ENCODE peak calls at places on chromosome 12, in six cellular contexts. X is adipocyte, R is neuronal stem cell, D is GM23248, B is mammary epithelial cell, K is fibroblast of lung. L is an unnamed sample.

GRCh38 chr12:109687250-109687649 is 26.4 kb upstream of the FAM222A start:
- DNase-seq in X (no peak), R (no peak), D (no peak), B (no peak), K (no peak), L (no peak)

GRCh38 chr12:96036765-96037455 is 1.5 kb upstream of the LTA4H start:
- DNase-seq in X (no peak), R (no peak), D (peak; percentile 39), B (peak; percentile 26), K (peak; percentile 82), L (peak; percentile 16)

GRCh38 chr12:13099066-13099909 is 4.2 kb downstream of the GSG1 start:
- DNase-seq in X (peak; percentile 32), R (no peak), D (peak; percentile 73), B (no peak), K (peak; percentile 7), L (peak; percentile 36)

GRCh38 chr12:128571906-128572305 is 251.9 kb downstream of the SLC15A4 start:
- DNase-seq in X (no peak), R (no peak), D (no peak), B (no peak), K (no peak), L (no peak)

GRCh38 chr12:113854385-113855136 is 111.6 kb downstream of the RBM19 start:
- DNase-seq in X (no peak), R (no peak), D (no peak), B (no peak), K (no peak), L (no peak)

GRCh38 chr12:124782132-124782531 is 81.5 kb downstream of the SCARB1 start:
- DNase-seq in X (no peak), R (no peak), D (no peak), B (no peak), K (no peak), L (no peak)

GRCh38 chr12:128797119-128798118 is 26.3 kb downstream of the SLC15A4 start:
- DNase-seq in X (no peak), R (no peak), D (no peak), B (no peak), K (peak; percentile 54), L (no peak)

GRCh38 chr12:8948711-8949524 is 527 bp downstream of the M6PR start:
- DNase-seq in X (peak; percentile 69), R (peak; percentile 17), D (peak; percentile 84), B (peak; percentile 35), K (peak; percentile 26), L (peak; percentile 6)

GRCh38 chr12:56590237-56590830 is 39.8 kb downstream of the BAZ2A start:
- DNase-seq in X (peak; percentile 26), R (no peak), D (peak; percentile 31), B (peak; percentile 43), K (peak; percentile 17), L (no peak)

GRCh38 chr12:30974746-30975500 is 48.4 kb downstream of the TSPAN11 start:
- DNase-seq in X (no peak), R (no peak), D (no peak), B (no peak), K (no peak), L (no peak)

GRCh38 chr12:96044017-96044985 is 8.9 kb upstream of the LTA4H start:
- DNase-seq in X (peak; percentile 75), R (no peak), D (peak; percentile 69), B (peak; percentile 43), K (peak; percentile 92), L (peak; percentile 64)

GRCh38 chr12:117140397-117141096 is 41.3 kb upstream of the TESC start:
- DNase-seq in X (no peak), R (no peak), D (no peak), B (no peak), K (no peak), L (no peak)

GRCh38 chr12:80593766-80594165 is 113.7 kb upstream of the MYF6 start:
- DNase-seq in X (peak; percentile 69), R (no peak), D (peak; percentile 70), B (peak; percentile 2), K (peak; percentile 71), L (peak; percentile 98)

GRCh38 chr12:77998236-77998786 is 167.6 kb downstream of the NAV3 start:
- DNase-seq in X (peak; percentile 36), R (no peak), D (no peak), B (no peak), K (no peak), L (no peak)

GRCh38 chr12:76927170-76927784 is 48.5 kb upstream of the CSRP2 start:
- DNase-seq in X (peak; percentile 53), R (peak; percentile 45), D (peak; percentile 64), B (peak; percentile 25), K (peak; percentile 58), L (no peak)

GRCh38 chr12:90514325-90514724 is 440.7 kb downstream of the CCER1 start:
- DNase-seq in X (peak; percentile 28), R (no peak), D (peak; percentile 26), B (no peak), K (peak; percentile 24), L (no peak)

DNA sequence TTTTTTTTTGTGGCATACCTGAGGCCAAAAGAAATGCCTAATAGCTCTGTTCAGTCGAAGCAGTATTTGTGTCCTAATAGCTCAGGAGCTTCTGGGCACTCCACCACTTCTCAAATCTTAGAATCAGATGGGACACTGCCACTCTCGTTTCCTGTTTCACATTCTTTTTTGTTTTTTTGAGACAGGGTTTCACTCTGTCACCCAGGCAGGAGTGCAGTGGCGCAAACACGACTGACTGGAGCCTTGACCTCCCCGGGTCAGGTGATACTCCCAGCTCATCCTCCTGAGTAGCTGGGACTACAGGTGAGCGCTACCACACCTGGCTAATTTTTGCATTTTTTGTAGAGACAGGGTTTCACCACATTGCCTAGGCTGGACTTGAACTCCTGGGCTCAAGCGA is 52.7 kb downstream of the SPPL3 start:
- DNase-seq in X (no peak), R (no peak), D (no peak), B (no peak), K (no peak), L (no peak)
- H3K9ac ChIP-seq in X (no peak overlapping the region), R (no peak overlapping the region), D (no peak overlapping the region), B (no peak overlapping the region), K (no peak overlapping the region), L (no peak overlapping the region)

DNA sequence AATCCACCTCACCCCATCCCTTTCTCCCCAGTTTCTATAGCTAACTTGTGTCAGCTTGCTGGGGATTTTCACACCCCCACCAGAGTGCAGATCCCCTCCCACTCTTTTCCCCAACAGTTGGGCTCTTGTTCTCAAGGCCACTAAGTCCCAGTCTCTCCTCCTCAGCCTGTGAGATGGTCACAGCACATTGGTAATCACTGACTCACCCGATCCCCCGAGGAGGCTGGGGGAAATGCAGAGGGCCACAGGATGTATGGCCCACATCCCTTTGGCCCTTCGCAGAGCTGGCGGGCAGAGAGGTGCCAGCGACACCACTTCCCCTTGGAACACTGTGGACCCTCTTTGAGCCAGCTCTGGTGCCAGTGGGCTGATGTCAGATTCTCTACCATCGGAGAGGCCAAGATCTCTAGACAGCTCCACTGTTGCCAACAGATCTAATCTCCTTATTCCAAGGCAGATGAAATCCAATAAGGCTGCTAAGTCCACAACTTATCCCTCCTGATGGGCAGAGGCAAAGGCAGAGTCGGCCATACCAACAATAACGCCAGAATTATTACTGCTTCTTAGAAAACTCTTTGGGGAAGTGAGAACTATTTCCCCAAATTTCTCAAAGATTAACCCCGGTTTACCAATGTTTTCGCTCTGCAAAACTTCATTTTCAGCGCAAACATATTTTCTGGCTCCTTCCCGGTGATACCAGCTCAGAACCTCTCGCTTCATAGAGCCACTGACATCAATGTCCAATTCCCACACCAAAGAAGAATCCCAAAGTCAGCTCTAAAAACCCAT is 1.5 kb downstream of the FMNL3 start:
- DNase-seq in X (peak; percentile 58), R (no peak), D (peak; percentile 81), B (peak; percentile 79), K (peak; percentile 60), L (peak; percentile 75)
- H3K9ac ChIP-seq in X (peak overlapping the region; percentile 82), R (no peak overlapping the region), D (peak overlapping the region; percentile 91), B (peak overlapping the region; percentile 54), K (no peak overlapping the region), L (peak overlapping the region; percentile 91)

GRCh38 chr12:15910864-15911696 is at the start of gene DERA:
- DNase-seq in X (peak; percentile 91), R (peak; percentile 67), D (peak; percentile 88), B (peak; percentile 78), K (peak; percentile 67), L (peak; percentile 54)

DNA sequence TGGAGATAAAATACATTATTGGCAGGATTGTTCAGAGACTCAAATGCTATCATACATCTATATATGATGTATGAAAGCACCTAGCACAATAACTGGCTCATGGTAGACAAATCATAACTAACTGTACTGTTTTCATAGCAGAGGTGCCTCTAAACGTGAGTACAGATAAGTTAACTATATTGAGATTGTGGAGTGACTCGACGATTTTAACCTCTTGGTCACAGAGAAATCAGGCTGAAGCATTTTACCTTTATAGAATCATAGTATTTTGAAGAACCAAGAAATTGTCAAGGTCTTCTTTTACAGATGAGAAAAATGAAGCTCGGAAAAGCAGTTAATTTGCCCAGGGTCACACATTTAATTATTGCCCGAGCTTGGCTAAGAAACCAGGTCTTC is 666 bp upstream of the DERA start:
- DNase-seq in X (no peak), R (no peak), D (no peak), B (no peak), K (no peak), L (no peak)
- H3K9ac ChIP-seq in X (peak overlapping the region; percentile 93), R (no peak overlapping the region), D (peak overlapping the region; percentile 89), B (no peak overlapping the region), K (no peak overlapping the region), L (peak overlapping the region; percentile 94)

DNA sequence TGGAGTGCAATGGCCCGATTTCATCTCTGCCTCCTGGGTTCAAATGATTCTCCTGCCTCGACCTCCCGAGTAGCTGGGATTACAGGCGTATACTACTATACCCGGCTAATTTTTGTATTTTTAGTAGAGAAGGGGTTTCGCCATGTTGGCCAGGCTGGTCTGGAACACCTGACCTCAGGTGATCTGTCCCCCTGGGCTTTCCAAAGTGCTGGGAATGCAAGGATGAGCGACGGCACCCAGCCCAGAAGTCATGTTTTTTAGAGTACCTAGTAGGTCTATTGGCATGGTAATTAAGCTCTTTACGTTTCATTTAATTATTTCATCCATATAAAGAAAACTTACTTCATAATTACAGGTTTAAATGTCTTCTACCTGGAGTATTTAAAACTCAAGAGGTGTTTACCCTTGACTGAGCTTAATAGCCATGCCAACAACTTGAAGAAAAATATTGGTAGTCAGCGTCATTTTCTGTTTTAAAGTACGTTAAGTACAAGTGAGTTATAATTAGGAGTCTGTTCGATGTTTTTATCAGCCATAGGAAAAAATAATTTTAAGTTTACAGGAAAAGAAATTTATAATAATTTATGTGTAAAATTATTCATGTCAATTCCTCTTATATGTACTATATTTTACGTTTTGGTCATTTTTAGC is 4.0 kb downstream of the TMPO start:
- DNase-seq in X (no peak), R (no peak), D (no peak), B (no peak), K (no peak), L (no peak)
- H3K9ac ChIP-seq in X (no peak overlapping the region), R (no peak overlapping the region), D (no peak overlapping the region), B (no peak overlapping the region), K (no peak overlapping the region), L (no peak overlapping the region)